ENCODE peak calls at places on chromosomes 12 and 14, in ten cellular contexts. One of them, this sample, is unnamed.

GRCh38 chr14:101823511-101824120 is 62.1 kb downstream of the PPP2R5C start:
- DNase-seq in neural crest cell: no peak
- DNase-seq in Right ventricle myocardium superior: no peak
- DNase-seq in activated gamma-delta T cell treated with anti-CD3 and anti-CD28 coated beads, Interleukin-2, amount 50 U/mL, for 16 hours: peak; percentile 59
- DNase-seq in fibroblast of mammary gland: peak; percentile 50
- DNase-seq in NCI-H2081: no peak
- DNase-seq in cardiac muscle cell: peak; percentile 17
- DNase-seq in GM23248: peak; percentile 76
- DNase-seq in adrenal gland: no peak
- DNase-seq in upper lobe of right lung: no peak
- DNase-seq in this sample: peak; percentile 72

GRCh38 chr12:53956914-53957536 is 2.3 kb downstream of the HOXC12 start:
- DNase-seq in neural crest cell: no peak
- DNase-seq in Right ventricle myocardium superior: no peak
- DNase-seq in activated gamma-delta T cell treated with anti-CD3 and anti-CD28 coated beads, Interleukin-2, amount 50 U/mL, for 16 hours: no peak
- DNase-seq in fibroblast of mammary gland: no peak
- DNase-seq in NCI-H2081: no peak
- DNase-seq in cardiac muscle cell: no peak
- DNase-seq in GM23248: no peak
- DNase-seq in adrenal gland: no peak
- DNase-seq in upper lobe of right lung: no peak
- DNase-seq in this sample: no peak

GRCh38 chr12:52321433-52321832 is 235 bp upstream of the KRT83 start:
- DNase-seq in neural crest cell: no peak
- DNase-seq in Right ventricle myocardium superior: no peak
- DNase-seq in activated gamma-delta T cell treated with anti-CD3 and anti-CD28 coated beads, Interleukin-2, amount 50 U/mL, for 16 hours: no peak
- DNase-seq in fibroblast of mammary gland: no peak
- DNase-seq in NCI-H2081: peak; percentile 11
- DNase-seq in cardiac muscle cell: no peak
- DNase-seq in GM23248: no peak
- DNase-seq in adrenal gland: no peak
- DNase-seq in upper lobe of right lung: peak; percentile 26
- DNase-seq in this sample: no peak

GRCh38 chr12:42187799-42188198 is 43.1 kb upstream of the GXYLT1 start:
- DNase-seq in neural crest cell: no peak
- DNase-seq in Right ventricle myocardium superior: no peak
- DNase-seq in activated gamma-delta T cell treated with anti-CD3 and anti-CD28 coated beads, Interleukin-2, amount 50 U/mL, for 16 hours: no peak
- DNase-seq in fibroblast of mammary gland: peak; percentile 12
- DNase-seq in NCI-H2081: no peak
- DNase-seq in cardiac muscle cell: no peak
- DNase-seq in GM23248: peak; percentile 13
- DNase-seq in adrenal gland: no peak
- DNase-seq in upper lobe of right lung: no peak
- DNase-seq in this sample: no peak

GRCh38 chr12:90979019-90979418 is 24.0 kb upstream of the CCER1 start:
- DNase-seq in neural crest cell: no peak
- DNase-seq in Right ventricle myocardium superior: no peak
- DNase-seq in activated gamma-delta T cell treated with anti-CD3 and anti-CD28 coated beads, Interleukin-2, amount 50 U/mL, for 16 hours: no peak
- DNase-seq in fibroblast of mammary gland: no peak
- DNase-seq in NCI-H2081: no peak
- DNase-seq in cardiac muscle cell: no peak
- DNase-seq in GM23248: no peak
- DNase-seq in adrenal gland: no peak
- DNase-seq in upper lobe of right lung: no peak
- DNase-seq in this sample: no peak

GRCh38 chr14:76877871-76878270 is 51.7 kb downstream of the LRRC74A start:
- DNase-seq in neural crest cell: no peak
- DNase-seq in Right ventricle myocardium superior: no peak
- DNase-seq in activated gamma-delta T cell treated with anti-CD3 and anti-CD28 coated beads, Interleukin-2, amount 50 U/mL, for 16 hours: no peak
- DNase-seq in fibroblast of mammary gland: no peak
- DNase-seq in NCI-H2081: no peak
- DNase-seq in cardiac muscle cell: no peak
- DNase-seq in GM23248: no peak
- DNase-seq in adrenal gland: no peak
- DNase-seq in upper lobe of right lung: no peak
- DNase-seq in this sample: no peak

GRCh38 chr12:96401061-96401871 is 1.0 kb upstream of the CDK17 start:
- DNase-seq in neural crest cell: no peak
- DNase-seq in Right ventricle myocardium superior: no peak
- DNase-seq in activated gamma-delta T cell treated with anti-CD3 and anti-CD28 coated beads, Interleukin-2, amount 50 U/mL, for 16 hours: no peak
- DNase-seq in fibroblast of mammary gland: peak; percentile 89
- DNase-seq in NCI-H2081: peak; percentile 25
- DNase-seq in cardiac muscle cell: peak; percentile 87
- DNase-seq in GM23248: peak; percentile 88
- DNase-seq in adrenal gland: no peak
- DNase-seq in upper lobe of right lung: no peak
- DNase-seq in this sample: peak; percentile 34

GRCh38 chr14:74771409-74771808 is 8.3 kb downstream of the YLPM1 start:
- DNase-seq in neural crest cell: no peak
- DNase-seq in Right ventricle myocardium superior: no peak
- DNase-seq in activated gamma-delta T cell treated with anti-CD3 and anti-CD28 coated beads, Interleukin-2, amount 50 U/mL, for 16 hours: no peak
- DNase-seq in fibroblast of mammary gland: no peak
- DNase-seq in NCI-H2081: no peak
- DNase-seq in cardiac muscle cell: peak; percentile 20
- DNase-seq in GM23248: no peak
- DNase-seq in adrenal gland: no peak
- DNase-seq in upper lobe of right lung: no peak
- DNase-seq in this sample: no peak

GRCh38 chr12:26786491-26787124 is 46.4 kb downstream of the ITPR2 start:
- DNase-seq in neural crest cell: no peak
- DNase-seq in Right ventricle myocardium superior: no peak
- DNase-seq in activated gamma-delta T cell treated with anti-CD3 and anti-CD28 coated beads, Interleukin-2, amount 50 U/mL, for 16 hours: no peak
- DNase-seq in fibroblast of mammary gland: peak; percentile 31
- DNase-seq in NCI-H2081: no peak
- DNase-seq in cardiac muscle cell: no peak
- DNase-seq in GM23248: peak; percentile 43
- DNase-seq in adrenal gland: no peak
- DNase-seq in upper lobe of right lung: no peak
- DNase-seq in this sample: no peak

GRCh38 chr14:61319706-61320105 is 1.7 kb upstream of the PRKCH start:
- DNase-seq in neural crest cell: no peak
- DNase-seq in Right ventricle myocardium superior: no peak
- DNase-seq in activated gamma-delta T cell treated with anti-CD3 and anti-CD28 coated beads, Interleukin-2, amount 50 U/mL, for 16 hours: no peak
- DNase-seq in fibroblast of mammary gland: no peak
- DNase-seq in NCI-H2081: no peak
- DNase-seq in cardiac muscle cell: no peak
- DNase-seq in GM23248: no peak
- DNase-seq in adrenal gland: no peak
- DNase-seq in upper lobe of right lung: no peak
- DNase-seq in this sample: no peak

GRCh38 chr12:56677680-56678079 is 10.4 kb downstream of the PTGES3 start:
- DNase-seq in neural crest cell: no peak
- DNase-seq in Right ventricle myocardium superior: no peak
- DNase-seq in activated gamma-delta T cell treated with anti-CD3 and anti-CD28 coated beads, Interleukin-2, amount 50 U/mL, for 16 hours: no peak
- DNase-seq in fibroblast of mammary gland: no peak
- DNase-seq in NCI-H2081: no peak
- DNase-seq in cardiac muscle cell: no peak
- DNase-seq in GM23248: no peak
- DNase-seq in adrenal gland: no peak
- DNase-seq in upper lobe of right lung: no peak
- DNase-seq in this sample: no peak

GRCh38 chr12:104329697-104330096 is 26.2 kb downstream of the EID3 start:
- DNase-seq in neural crest cell: no peak
- DNase-seq in Right ventricle myocardium superior: no peak
- DNase-seq in activated gamma-delta T cell treated with anti-CD3 and anti-CD28 coated beads, Interleukin-2, amount 50 U/mL, for 16 hours: no peak
- DNase-seq in fibroblast of mammary gland: no peak
- DNase-seq in NCI-H2081: no peak
- DNase-seq in cardiac muscle cell: no peak
- DNase-seq in GM23248: no peak
- DNase-seq in adrenal gland: no peak
- DNase-seq in upper lobe of right lung: no peak
- DNase-seq in this sample: no peak

GRCh38 chr12:21745258-21745657 is 29.2 kb downstream of the KCNJ8 start:
- DNase-seq in neural crest cell: no peak
- DNase-seq in Right ventricle myocardium superior: no peak
- DNase-seq in activated gamma-delta T cell treated with anti-CD3 and anti-CD28 coated beads, Interleukin-2, amount 50 U/mL, for 16 hours: no peak
- DNase-seq in fibroblast of mammary gland: no peak
- DNase-seq in NCI-H2081: no peak
- DNase-seq in cardiac muscle cell: no peak
- DNase-seq in GM23248: no peak
- DNase-seq in adrenal gland: no peak
- DNase-seq in upper lobe of right lung: no peak
- DNase-seq in this sample: no peak

GRCh38 chr12:68462799-68463198 is 130.6 kb upstream of the MDM1 start:
- DNase-seq in neural crest cell: no peak
- DNase-seq in Right ventricle myocardium superior: no peak
- DNase-seq in activated gamma-delta T cell treated with anti-CD3 and anti-CD28 coated beads, Interleukin-2, amount 50 U/mL, for 16 hours: no peak
- DNase-seq in fibroblast of mammary gland: no peak
- DNase-seq in NCI-H2081: no peak
- DNase-seq in cardiac muscle cell: no peak
- DNase-seq in GM23248: no peak
- DNase-seq in adrenal gland: no peak
- DNase-seq in upper lobe of right lung: no peak
- DNase-seq in this sample: no peak